ENCODE peak calls at places on chromosomes 13 and 19, in four cellular contexts. I is Caco-2, U is lung, A is heart left ventricle. N is an unnamed sample.

GRCh38 chr19:11887247-11887617 is 350 bp upstream of the ZNF69 start:
- DNase-seq in I (no peak), U (no peak), A (no peak), N (no peak)

GRCh38 chr13:111292710-111293485 is 27.5 kb upstream of the TEX29 start:
- DNase-seq in I (no peak), U (no peak), A (no peak), N (no peak)

GRCh38 chr19:56927791-56928207 is 87.3 kb upstream of the PEG3 start:
- DNase-seq in I (no peak), U (no peak), A (no peak), N (no peak)

GRCh38 chr19:33422369-33423180 is 49.1 kb downstream of the CEBPG start:
- DNase-seq in I (no peak), U (no peak), A (no peak), N (no peak)

GRCh38 chr19:48573163-48573505 is 21.2 kb downstream of the SULT2B1 start:
- DNase-seq in I (no peak), U (no peak), A (no peak), N (no peak)

GRCh38 chr13:105116966-105117365 is 1418.5 kb downstream of the EFNB2 start:
- DNase-seq in I (no peak), U (no peak), A (no peak), N (no peak)

GRCh38 chr13:49584771-49585182 is 581 bp downstream of the RCBTB1 start:
- DNase-seq in I (no peak), U (no peak), A (no peak), N (no peak)

GRCh38 chr13:113954046-113954841 is 19.6 kb downstream of the C13orf46 start:
- DNase-seq in I (no peak), U (no peak), A (peak; percentile 47), N (no peak)

GRCh38 chr19:3617463-3617862 is 9.1 kb downstream of the CACTIN start:
- DNase-seq in I (no peak), U (no peak), A (no peak), N (no peak)

GRCh38 chr13:24178847-24179845 is 18.6 kb downstream of the SPATA13 start:
- DNase-seq in I (no peak), U (no peak), A (no peak), N (no peak)

GRCh38 chr13:106041445-106041844 is 494.0 kb downstream of the EFNB2 start:
- DNase-seq in I (no peak), U (no peak), A (no peak), N (no peak)

GRCh38 chr19:18542936-18543813 is at the start of gene FKBP8:
- DNase-seq in I (peak; percentile 95), U (peak; percentile 92), A (peak; percentile 98), N (peak; percentile 87)

GRCh38 chr13:77325371-77325941 is 1.4 kb downstream of the MYCBP2 start:
- DNase-seq in I (no peak), U (no peak), A (no peak), N (no peak)

GRCh38 chr13:93945621-93946020 is 533.9 kb downstream of the DCT start:
- DNase-seq in I (no peak), U (no peak), A (no peak), N (no peak)

GRCh38 chr19:8536282-8536681 is 22.3 kb upstream of the ZNF414 start:
- DNase-seq in I (no peak), U (no peak), A (no peak), N (no peak)

GRCh38 chr13:23673354-23673753 is 103.1 kb downstream of the TNFRSF19 start:
- DNase-seq in I (no peak), U (peak; percentile 36), A (no peak), N (no peak)

GRCh38 chr13:100024023-100024422 is 42.4 kb downstream of the ZIC2 start:
- DNase-seq in I (no peak), U (no peak), A (no peak), N (no peak)

GRCh38 chr19:15317392-15318011 is 14.8 kb downstream of the BRD4 start:
- DNase-seq in I (no peak), U (no peak), A (no peak), N (no peak)

GRCh38 chr19:45507864-45508680 is 793 bp downstream of the VASP start:
- DNase-seq in I (peak; percentile 71), U (no peak), A (no peak), N (no peak)

GRCh38 chr13:112752711-112753541 is 63.1 kb downstream of the ATP11A start:
- DNase-seq in I (no peak), U (no peak), A (no peak), N (no peak)

GRCh38 chr19:32287811-32288227 is 57.6 kb upstream of the ZNF507 start:
- DNase-seq in I (peak; percentile 62), U (peak; percentile 37), A (peak; percentile 83), N (no peak)

GRCh38 chr13:45242070-45242469 is 41.2 kb upstream of the KCTD4 start:
- DNase-seq in I (no peak), U (no peak), A (no peak), N (no peak)

GRCh38 chr19:41811036-41811435 is 14.6 kb downstream of the CEACAM3 start:
- DNase-seq in I (no peak), U (no peak), A (peak; percentile 71), N (no peak)

GRCh38 chr13:101817898-101818297 is 365.4 kb downstream of the ITGBL1 start:
- DNase-seq in I (no peak), U (no peak), A (no peak), N (no peak)

GRCh38 chr19:13926715-13927114 is 11.5 kb downstream of the PODNL1 start:
- DNase-seq in I (no peak), U (no peak), A (no peak), N (no peak)

GRCh38 chr19:30228113-30228725 is 144.0 kb upstream of the ZNF536 start:
- DNase-seq in I (no peak), U (no peak), A (no peak), N (no peak)

GRCh38 chr19:18284710-18285430 is 3.4 kb upstream of the JUND start:
- DNase-seq in I (no peak), U (no peak), A (no peak), N (no peak)

GRCh38 chr19:54517483-54517882 is 14.9 kb downstream of the LAIR2 start:
- DNase-seq in I (peak; percentile 81), U (peak; percentile 33), A (no peak), N (peak; percentile 15)

GRCh38 chr13:109706015-109706715 is 80.2 kb downstream of the IRS2 start:
- DNase-seq in I (no peak), U (no peak), A (no peak), N (no peak)

GRCh38 chr13:109703250-109703649 is 83.1 kb downstream of the IRS2 start:
- DNase-seq in I (no peak), U (no peak), A (no peak), N (no peak)

GRCh38 chr13:109704771-109705628 is 81.4 kb downstream of the IRS2 start:
- DNase-seq in I (peak; percentile 26), U (peak; percentile 67), A (peak; percentile 65), N (no peak)

GRCh38 chr13:109708014-109708617 is 78.3 kb downstream of the IRS2 start:
- DNase-seq in I (no peak), U (no peak), A (no peak), N (no peak)

GRCh38 chr13:109707044-109707794 is 79.2 kb downstream of the IRS2 start:
- DNase-seq in I (no peak), U (no peak), A (no peak), N (no peak)
- H3K27me3 ChIP-seq in I (no peaks in the 10 kb centered on the region), U (no peaks in the 10 kb centered on the region), A (no peaks in the 10 kb centered on the region), N (no peaks in the 10 kb centered on the region)

GRCh38 chr13:97286317-97287046 is 64.3 kb downstream of the MBNL2 start:
- DNase-seq in I (no peak), U (no peak), A (no peak), N (no peak)

GRCh38 chr13:97287047-97287383 is 64.9 kb downstream of the MBNL2 start:
- DNase-seq in I (no peak), U (no peak), A (no peak), N (no peak)

GRCh38 chr13:97284558-97284957 is 62.4 kb downstream of the MBNL2 start:
- DNase-seq in I (no peak), U (no peak), A (no peak), N (no peak)

GRCh38 chr13:97283888-97284287 is 61.8 kb downstream of the MBNL2 start:
- DNase-seq in I (no peak), U (no peak), A (no peak), N (no peak)

GRCh38 chr13:97285221-97285955 is 63.3 kb downstream of the MBNL2 start:
- DNase-seq in I (no peak), U (no peak), A (no peak), N (no peak)
- H3K4me1 ChIP-seq in I (peaks cover 6% of the 10 kb centered on the region), U (peaks cover 47% of the 10 kb centered on the region), A (peaks cover 9% of the 10 kb centered on the region), N (no peaks in the 10 kb centered on the region)

GRCh38 chr13:35826626-35827254 is 304.4 kb downstream of the DCLK1 start:
- DNase-seq in I (peak; percentile 17), U (no peak), A (no peak), N (no peak)

GRCh38 chr13:35824825-35825224 is 306.4 kb downstream of the DCLK1 start:
- DNase-seq in I (no peak), U (no peak), A (no peak), N (no peak)

GRCh38 chr13:35818577-35819165 is 312.5 kb downstream of the DCLK1 start:
- DNase-seq in I (no peak), U (no peak), A (no peak), N (no peak)

GRCh38 chr13:35824395-35824794 is 306.8 kb downstream of the DCLK1 start:
- DNase-seq in I (no peak), U (no peak), A (no peak), N (no peak)

DNA sequence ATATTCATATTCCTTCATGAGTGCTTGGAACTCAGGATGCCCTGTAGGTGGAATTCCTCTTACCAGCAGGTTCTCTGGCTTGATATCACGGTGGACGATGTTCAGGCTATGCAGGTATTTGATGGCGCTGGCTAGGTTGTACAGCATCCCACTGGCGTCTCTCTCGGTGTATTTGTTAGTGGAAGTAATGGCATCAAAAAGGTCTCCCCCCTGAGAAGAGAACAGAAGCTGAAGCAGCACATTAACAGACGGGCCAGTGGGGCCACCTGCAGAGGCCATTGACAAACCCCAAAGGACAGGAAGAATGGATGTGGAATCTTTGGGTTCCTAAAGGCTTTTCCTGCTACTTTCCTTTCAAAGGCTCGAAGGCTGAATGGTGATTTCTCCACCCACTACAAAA is 308.5 kb downstream of the DCLK1 start:
- DNase-seq in I (no peak), U (no peak), A (no peak), N (no peak)
- H3K4me3 ChIP-seq in I (no peak overlapping the region), U (no peak overlapping the region), A (no peak overlapping the region), N (no peak overlapping the region)

GRCh38 chr19:1767464-1767933 is 14.2 kb downstream of the ONECUT3 start:
- DNase-seq in I (peak; percentile 67), U (peak; percentile 44), A (no peak), N (peak; percentile 22)

GRCh38 chr19:1769645-1769985 is 16.3 kb downstream of the ONECUT3 start:
- DNase-seq in I (no peak), U (no peak), A (no peak), N (no peak)

GRCh38 chr19:1766800-1767352 is 13.6 kb downstream of the ONECUT3 start:
- DNase-seq in I (no peak), U (no peak), A (no peak), N (no peak)

GRCh38 chr19:1768918-1769644 is 15.8 kb downstream of the ONECUT3 start:
- DNase-seq in I (no peak), U (no peak), A (no peak), N (no peak)

DNA sequence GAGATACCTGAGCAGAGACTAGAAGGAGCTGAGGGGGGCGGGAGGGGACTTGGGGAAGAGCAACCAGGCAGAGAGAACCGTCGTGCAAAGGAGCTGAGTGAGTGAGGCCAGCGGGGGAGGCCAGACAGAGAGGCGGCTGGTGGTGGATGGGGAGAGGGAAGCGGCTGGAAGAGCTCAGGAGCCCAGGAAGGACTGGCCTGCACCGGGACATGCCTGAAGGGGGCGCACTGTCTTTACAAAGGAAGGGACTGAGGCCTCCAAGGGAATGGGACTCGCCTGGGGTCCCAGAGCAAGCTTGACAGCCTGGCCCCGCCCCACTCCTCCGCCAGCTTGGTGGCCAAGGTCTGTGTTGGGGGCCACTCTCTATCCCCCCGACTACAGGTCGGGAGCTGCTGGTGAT is 14.9 kb downstream of the ONECUT3 start:
- DNase-seq in I (no peak), U (no peak), A (no peak), N (no peak)
- H3K27me3 ChIP-seq in I (no peaks in the 10 kb centered on the region), U (peaks cover 10% of the 10 kb centered on the region), A (peaks cover 77% of the 10 kb centered on the region), N (peaks cover 64% of the 10 kb centered on the region)

N was measured in effector memory CD4-positive, alpha-beta T cell.